ENCODE peak calls at places on chromosomes 4 and X, in four cellular contexts. One of them, this sample, is unnamed.

GRCh38 chr4:165784672-165785071 is 88.4 kb upstream of the TLL1 start:
- DNase-seq in activated B cell treated with CpG ODN at 0.5 μM for 24 hours: no peak
- DNase-seq in astrocyte of the spinal cord: peak
- DNase-seq in esophagus squamous epithelium: no peak
- DNase-seq in this sample: no peak

GRCh38 chrX:111868726-111869638 is 7.0 kb upstream of the TRPC5OS start:
- DNase-seq in activated B cell treated with CpG ODN at 0.5 μM for 24 hours: no peak
- DNase-seq in astrocyte of the spinal cord: peak
- DNase-seq in esophagus squamous epithelium: no peak
- DNase-seq in this sample: no peak

GRCh38 chr4:154312246-154312645 is 179.4 kb downstream of the DCHS2 start:
- DNase-seq in activated B cell treated with CpG ODN at 0.5 μM for 24 hours: no peak
- DNase-seq in astrocyte of the spinal cord: no peak
- DNase-seq in esophagus squamous epithelium: no peak
- DNase-seq in this sample: no peak

GRCh38 chr4:95428216-95429085 is 120.3 kb downstream of the UNC5C start:
- DNase-seq in activated B cell treated with CpG ODN at 0.5 μM for 24 hours: no peak
- DNase-seq in astrocyte of the spinal cord: no peak
- DNase-seq in esophagus squamous epithelium: no peak
- DNase-seq in this sample: no peak

GRCh38 chrX:119880552-119881437 is 9.2 kb downstream of the NDUFA1 start:
- DNase-seq in activated B cell treated with CpG ODN at 0.5 μM for 24 hours: no peak
- DNase-seq in astrocyte of the spinal cord: peak
- DNase-seq in esophagus squamous epithelium: no peak
- DNase-seq in this sample: no peak

GRCh38 chr4:127479031-127479622 is 153.6 kb upstream of the INTU start:
- DNase-seq in activated B cell treated with CpG ODN at 0.5 μM for 24 hours: no peak
- DNase-seq in astrocyte of the spinal cord: peak
- DNase-seq in esophagus squamous epithelium: no peak
- DNase-seq in this sample: no peak

GRCh38 chr4:37685211-37685725 is 908 bp downstream of the RELL1 start:
- DNase-seq in activated B cell treated with CpG ODN at 0.5 μM for 24 hours: no peak
- DNase-seq in astrocyte of the spinal cord: peak
- DNase-seq in esophagus squamous epithelium: no peak
- DNase-seq in this sample: no peak

GRCh38 chr4:112099701-112100289 is 45.5 kb upstream of the FAM241A start:
- DNase-seq in activated B cell treated with CpG ODN at 0.5 μM for 24 hours: no peak
- DNase-seq in astrocyte of the spinal cord: peak
- DNase-seq in esophagus squamous epithelium: no peak
- DNase-seq in this sample: no peak

GRCh38 chr4:167614866-167615265 is 380.6 kb upstream of the SPOCK3 start:
- DNase-seq in activated B cell treated with CpG ODN at 0.5 μM for 24 hours: no peak
- DNase-seq in astrocyte of the spinal cord: peak
- DNase-seq in esophagus squamous epithelium: no peak
- DNase-seq in this sample: no peak

GRCh38 chr4:175421506-175421905 is 390.6 kb downstream of the GPM6A start:
- DNase-seq in activated B cell treated with CpG ODN at 0.5 μM for 24 hours: no peak
- DNase-seq in astrocyte of the spinal cord: peak
- DNase-seq in esophagus squamous epithelium: no peak
- DNase-seq in this sample: no peak

GRCh38 chr4:53914313-53915016 is 149.9 kb downstream of the CHIC2 start:
- DNase-seq in activated B cell treated with CpG ODN at 0.5 μM for 24 hours: no peak
- DNase-seq in astrocyte of the spinal cord: peak
- DNase-seq in esophagus squamous epithelium: no peak
- DNase-seq in this sample: no peak

GRCh38 chrX:105700316-105700715 is 122.0 kb upstream of the NRK start:
- DNase-seq in activated B cell treated with CpG ODN at 0.5 μM for 24 hours: no peak
- DNase-seq in astrocyte of the spinal cord: no peak
- DNase-seq in esophagus squamous epithelium: no peak
- DNase-seq in this sample: no peak

GRCh38 chrX:15328821-15329220 is 6.5 kb downstream of the PIGA start:
- DNase-seq in activated B cell treated with CpG ODN at 0.5 μM for 24 hours: no peak
- DNase-seq in astrocyte of the spinal cord: no peak
- DNase-seq in esophagus squamous epithelium: no peak
- DNase-seq in this sample: no peak

GRCh38 chr4:145868637-145869409 is 69.8 kb downstream of the ZNF827 start:
- DNase-seq in activated B cell treated with CpG ODN at 0.5 μM for 24 hours: no peak
- DNase-seq in astrocyte of the spinal cord: peak
- DNase-seq in esophagus squamous epithelium: no peak
- DNase-seq in this sample: no peak

GRCh38 chr4:150078041-150078995 is at the start of gene DCLK2:
- DNase-seq in activated B cell treated with CpG ODN at 0.5 μM for 24 hours: peak
- DNase-seq in astrocyte of the spinal cord: peak
- DNase-seq in esophagus squamous epithelium: no peak
- DNase-seq in this sample: peak

GRCh38 chr4:72531322-72531721 is 37.7 kb downstream of the ADAMTS3 start:
- DNase-seq in activated B cell treated with CpG ODN at 0.5 μM for 24 hours: no peak
- DNase-seq in astrocyte of the spinal cord: no peak
- DNase-seq in esophagus squamous epithelium: no peak
- DNase-seq in this sample: no peak

GRCh38 chrX:40148439-40149285 is 50.9 kb upstream of the BCOR start:
- DNase-seq in activated B cell treated with CpG ODN at 0.5 μM for 24 hours: no peak
- DNase-seq in astrocyte of the spinal cord: no peak
- DNase-seq in esophagus squamous epithelium: no peak
- DNase-seq in this sample: no peak

GRCh38 chr4:1714303-1715001 is 2.3 kb upstream of the SLBP start:
- DNase-seq in activated B cell treated with CpG ODN at 0.5 μM for 24 hours: no peak
- DNase-seq in astrocyte of the spinal cord: no peak
- DNase-seq in esophagus squamous epithelium: no peak
- DNase-seq in this sample: no peak

GRCh38 chr4:36222702-36223101 is 21.6 kb downstream of the ARAP2 start:
- DNase-seq in activated B cell treated with CpG ODN at 0.5 μM for 24 hours: no peak
- DNase-seq in astrocyte of the spinal cord: peak
- DNase-seq in esophagus squamous epithelium: no peak
- DNase-seq in this sample: no peak

GRCh38 chr4:140152760-140153418 is 1.1 kb downstream of the MAML3 start:
- DNase-seq in activated B cell treated with CpG ODN at 0.5 μM for 24 hours: peak
- DNase-seq in astrocyte of the spinal cord: peak
- DNase-seq in esophagus squamous epithelium: no peak
- DNase-seq in this sample: peak

GRCh38 chrX:46574337-46574940 is 874 bp downstream of the CHST7 start:
- DNase-seq in activated B cell treated with CpG ODN at 0.5 μM for 24 hours: no peak
- DNase-seq in astrocyte of the spinal cord: no peak
- DNase-seq in esophagus squamous epithelium: no peak
- DNase-seq in this sample: no peak

GRCh38 chr4:144449623-144450022 is 196.3 kb upstream of the HHIP start:
- DNase-seq in activated B cell treated with CpG ODN at 0.5 μM for 24 hours: no peak
- DNase-seq in astrocyte of the spinal cord: no peak
- DNase-seq in esophagus squamous epithelium: no peak
- DNase-seq in this sample: no peak

DNA sequence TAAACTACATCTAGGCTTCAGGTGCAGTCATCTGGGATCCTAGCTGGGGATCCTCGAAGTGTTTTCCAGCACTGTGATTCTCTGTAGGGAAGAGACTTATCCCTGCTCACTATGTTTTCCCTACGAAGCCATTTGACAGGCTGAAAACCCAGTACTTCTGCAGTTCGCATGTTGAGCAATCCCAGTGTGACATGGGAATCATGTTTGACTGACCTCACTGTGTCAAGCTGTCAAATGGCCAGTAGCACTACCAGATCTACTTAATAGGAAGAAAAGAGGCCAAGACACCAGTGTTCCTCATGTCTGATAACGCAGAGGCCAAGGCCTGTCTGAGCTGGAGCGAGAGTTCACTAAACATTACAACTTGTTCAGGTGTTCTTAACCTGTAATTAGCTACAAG is 100.6 kb downstream of the CDS1 start:
- DNase-seq in activated B cell treated with CpG ODN at 0.5 μM for 24 hours: no peak
- DNase-seq in astrocyte of the spinal cord: no peak
- DNase-seq in esophagus squamous epithelium: no peak
- DNase-seq in this sample: no peak
- TF ChIP-seq CTCF in activated B cell treated with CpG ODN at 0.5 μM for 24 hours: no peak
- TF ChIP-seq CTCF in astrocyte of the spinal cord: no peak
- TF ChIP-seq CTCF in esophagus squamous epithelium: no peak
- TF ChIP-seq CTCF in this sample: no peak

DNA sequence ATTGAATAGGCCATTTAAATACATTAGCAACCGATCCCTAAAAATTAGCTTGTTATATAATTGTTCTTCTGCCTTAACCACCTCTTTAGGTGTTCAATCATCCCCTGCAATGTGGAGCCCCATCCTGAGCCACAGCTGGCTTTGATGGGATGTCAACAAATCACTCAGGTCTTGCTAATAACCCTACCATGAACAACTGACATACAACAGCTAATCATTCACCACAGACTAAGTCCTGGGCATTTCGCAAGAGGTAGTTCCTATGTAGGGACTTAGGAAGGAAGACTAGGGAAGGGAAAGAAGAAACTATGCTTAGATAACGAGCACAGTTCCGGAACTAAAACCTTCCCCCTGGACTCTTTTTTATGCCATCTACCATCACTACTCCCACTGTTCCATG is 63.6 kb upstream of the PTCHD1 start:
- DNase-seq in activated B cell treated with CpG ODN at 0.5 μM for 24 hours: no peak
- DNase-seq in astrocyte of the spinal cord: no peak
- DNase-seq in esophagus squamous epithelium: no peak
- DNase-seq in this sample: no peak
- TF ChIP-seq CTCF in activated B cell treated with CpG ODN at 0.5 μM for 24 hours: no peak
- TF ChIP-seq CTCF in astrocyte of the spinal cord: no peak
- TF ChIP-seq CTCF in esophagus squamous epithelium: no peak
- TF ChIP-seq CTCF in this sample: no peak

GRCh38 chrX:2514131-2514530 is 13.4 kb upstream of the DHRSX start:
- DNase-seq in activated B cell treated with CpG ODN at 0.5 μM for 24 hours: no peak
- DNase-seq in astrocyte of the spinal cord: no peak
- DNase-seq in esophagus squamous epithelium: no peak
- DNase-seq in this sample: no peak
- TF ChIP-seq CTCF in activated B cell treated with CpG ODN at 0.5 μM for 24 hours: no peak
- TF ChIP-seq CTCF in astrocyte of the spinal cord: no peak
- TF ChIP-seq CTCF in esophagus squamous epithelium: no peak
- TF ChIP-seq CTCF in this sample: no peak

DNA sequence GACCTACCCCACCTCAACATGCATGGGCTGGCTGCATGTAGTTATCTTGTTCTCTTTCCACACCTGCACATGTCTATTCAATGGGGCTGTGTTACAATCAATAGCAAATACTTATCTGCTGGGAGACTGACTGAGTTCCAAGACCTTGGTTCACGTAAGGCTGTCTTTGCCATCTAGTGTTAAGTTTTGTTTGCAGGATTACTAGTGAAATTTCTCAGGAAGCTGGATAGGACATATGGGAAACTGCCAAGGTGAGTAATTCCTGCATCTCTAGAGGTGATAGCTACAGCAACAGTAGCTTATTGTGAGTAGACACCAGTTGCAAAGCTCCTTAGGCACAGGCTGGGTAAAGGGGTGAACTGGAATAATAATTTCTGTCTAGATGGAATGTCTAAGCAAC is 177.5 kb downstream of the ENOX2 start:
- DNase-seq in activated B cell treated with CpG ODN at 0.5 μM for 24 hours: no peak
- DNase-seq in astrocyte of the spinal cord: no peak
- DNase-seq in esophagus squamous epithelium: no peak
- DNase-seq in this sample: no peak
- TF ChIP-seq CTCF in activated B cell treated with CpG ODN at 0.5 μM for 24 hours: no peak
- TF ChIP-seq CTCF in astrocyte of the spinal cord: no peak
- TF ChIP-seq CTCF in esophagus squamous epithelium: no peak
- TF ChIP-seq CTCF in this sample: no peak

GRCh38 chr4:20490734-20491133 is 209.5 kb upstream of the PACRGL start:
- DNase-seq in activated B cell treated with CpG ODN at 0.5 μM for 24 hours: no peak
- DNase-seq in astrocyte of the spinal cord: no peak
- DNase-seq in esophagus squamous epithelium: no peak
- DNase-seq in this sample: no peak
- TF ChIP-seq CTCF in activated B cell treated with CpG ODN at 0.5 μM for 24 hours: no peak
- TF ChIP-seq CTCF in astrocyte of the spinal cord: no peak
- TF ChIP-seq CTCF in esophagus squamous epithelium: no peak
- TF ChIP-seq CTCF in this sample: no peak

GRCh38 chr4:8468746-8469535 is 28.4 kb downstream of the TRMT44 start:
- DNase-seq in activated B cell treated with CpG ODN at 0.5 μM for 24 hours: peak
- DNase-seq in astrocyte of the spinal cord: peak
- DNase-seq in esophagus squamous epithelium: no peak
- DNase-seq in this sample: peak
- TF ChIP-seq CTCF in activated B cell treated with CpG ODN at 0.5 μM for 24 hours: no peak
- TF ChIP-seq CTCF in astrocyte of the spinal cord: peak
- TF ChIP-seq CTCF in esophagus squamous epithelium: peak
- TF ChIP-seq CTCF in this sample: peak

GRCh38 chr4:152676052-152676854 is 3.5 kb downstream of the TMEM154 start:
- DNase-seq in activated B cell treated with CpG ODN at 0.5 μM for 24 hours: no peak
- DNase-seq in astrocyte of the spinal cord: no peak
- DNase-seq in esophagus squamous epithelium: no peak
- DNase-seq in this sample: no peak
- TF ChIP-seq CTCF in activated B cell treated with CpG ODN at 0.5 μM for 24 hours: no peak
- TF ChIP-seq CTCF in astrocyte of the spinal cord: no peak
- TF ChIP-seq CTCF in esophagus squamous epithelium: no peak
- TF ChIP-seq CTCF in this sample: no peak

This sample was measured in mesothelial cell of epicardium.